ENCODE peak calls at places on chromosomes 2 and 18, in nine cellular contexts. One of them, this sample, is unnamed.

GRCh38 chr18:50268022-50268747 is 1.9 kb upstream of the CFAP53 start:
- DNase-seq in NCI-H2029 treated with DMSO at 0.1 percent for 48 hours: no peak
- DNase-seq in A172: no peak
- DNase-seq in nucleus accumbens: peak; percentile 26
- DNase-seq in B cell: peak; percentile 88
- DNase-seq in colonic mucosa: peak; percentile 90
- DNase-seq in T-helper 2 cell: peak; percentile 54
- DNase-seq in fibroblast of the conjunctiva: peak; percentile 47
- DNase-seq in HL-60: no peak
- DNase-seq in this sample: no peak

GRCh38 chr2:7674606-7675005 is 757.4 kb downstream of the RNF144A start:
- DNase-seq in T-helper 2 cell: no peak
- DNase-seq in colonic mucosa: no peak
- DNase-seq in fibroblast of the conjunctiva: no peak
- DNase-seq in NCI-H2029 treated with DMSO at 0.1 percent for 48 hours: no peak
- DNase-seq in A172: no peak
- DNase-seq in nucleus accumbens: no peak
- DNase-seq in B cell: no peak
- DNase-seq in HL-60: no peak
- DNase-seq in this sample: no peak

GRCh38 chr2:23614701-23615100 is 229.7 kb downstream of the KLHL29 start:
- DNase-seq in T-helper 2 cell: no peak
- DNase-seq in B cell: no peak
- DNase-seq in fibroblast of the conjunctiva: no peak
- DNase-seq in NCI-H2029 treated with DMSO at 0.1 percent for 48 hours: no peak
- DNase-seq in HL-60: no peak
- DNase-seq in A172: no peak
- DNase-seq in colonic mucosa: no peak
- DNase-seq in nucleus accumbens: no peak
- DNase-seq in this sample: no peak

GRCh38 chr2:30653847-30654246 is 153.4 kb downstream of the CAPN13 start:
- DNase-seq in NCI-H2029 treated with DMSO at 0.1 percent for 48 hours: no peak
- DNase-seq in colonic mucosa: no peak
- DNase-seq in A172: peak; percentile 55
- DNase-seq in HL-60: no peak
- DNase-seq in fibroblast of the conjunctiva: no peak
- DNase-seq in nucleus accumbens: no peak
- DNase-seq in B cell: no peak
- DNase-seq in T-helper 2 cell: no peak
- DNase-seq in this sample: no peak

GRCh38 chr2:218019411-218020060 is 16.7 kb upstream of the TNS1 start:
- DNase-seq in fibroblast of the conjunctiva: no peak
- DNase-seq in B cell: no peak
- DNase-seq in HL-60: no peak
- DNase-seq in nucleus accumbens: no peak
- DNase-seq in NCI-H2029 treated with DMSO at 0.1 percent for 48 hours: no peak
- DNase-seq in A172: no peak
- DNase-seq in colonic mucosa: no peak
- DNase-seq in T-helper 2 cell: no peak
- DNase-seq in this sample: no peak

GRCh38 chr2:151043484-151043883 is 218.2 kb downstream of the RBM43 start:
- DNase-seq in nucleus accumbens: no peak
- DNase-seq in HL-60: no peak
- DNase-seq in NCI-H2029 treated with DMSO at 0.1 percent for 48 hours: no peak
- DNase-seq in fibroblast of the conjunctiva: no peak
- DNase-seq in colonic mucosa: no peak
- DNase-seq in B cell: no peak
- DNase-seq in A172: peak; percentile 80
- DNase-seq in T-helper 2 cell: no peak
- DNase-seq in this sample: peak; percentile 4

GRCh38 chr2:42125887-42126594 is 43.1 kb upstream of the EML4 start:
- DNase-seq in HL-60: no peak
- DNase-seq in T-helper 2 cell: no peak
- DNase-seq in A172: peak; percentile 81
- DNase-seq in NCI-H2029 treated with DMSO at 0.1 percent for 48 hours: no peak
- DNase-seq in fibroblast of the conjunctiva: no peak
- DNase-seq in B cell: no peak
- DNase-seq in colonic mucosa: peak; percentile 79
- DNase-seq in nucleus accumbens: no peak
- DNase-seq in this sample: no peak

GRCh38 chr2:173984866-173985588 is 19.9 kb upstream of the SP3 start:
- DNase-seq in B cell: no peak
- DNase-seq in HL-60: no peak
- DNase-seq in nucleus accumbens: no peak
- DNase-seq in T-helper 2 cell: no peak
- DNase-seq in A172: no peak
- DNase-seq in NCI-H2029 treated with DMSO at 0.1 percent for 48 hours: no peak
- DNase-seq in fibroblast of the conjunctiva: no peak
- DNase-seq in colonic mucosa: no peak
- DNase-seq in this sample: no peak

GRCh38 chr2:241218131-241219029 is 29.9 kb downstream of the ANO7 start:
- DNase-seq in HL-60: no peak
- DNase-seq in T-helper 2 cell: peak; percentile 16
- DNase-seq in nucleus accumbens: no peak
- DNase-seq in B cell: no peak
- DNase-seq in NCI-H2029 treated with DMSO at 0.1 percent for 48 hours: peak; percentile 8
- DNase-seq in fibroblast of the conjunctiva: no peak
- DNase-seq in colonic mucosa: peak; percentile 34
- DNase-seq in A172: peak; percentile 38
- DNase-seq in this sample: no peak

GRCh38 chr2:44663471-44664073 is 277.9 kb upstream of the SIX3 start:
- DNase-seq in A172: peak; percentile 14
- DNase-seq in T-helper 2 cell: no peak
- DNase-seq in colonic mucosa: no peak
- DNase-seq in NCI-H2029 treated with DMSO at 0.1 percent for 48 hours: no peak
- DNase-seq in nucleus accumbens: no peak
- DNase-seq in fibroblast of the conjunctiva: no peak
- DNase-seq in B cell: no peak
- DNase-seq in HL-60: no peak
- DNase-seq in this sample: no peak

This sample was measured in NCI-H187 treated with DMSO at 0.1 percent for 48 hours.